ENCODE peak calls at places on chromosomes 7 and 10, in four cellular contexts. R is NCI-H774, U is heart left ventricle, M is NCI-H1694 treated with DMSO at 0.1 percent for 48 hours. K is an unnamed sample.

GRCh38 chr7:134449596-134450194 is 9.2 kb downstream of the AKR1B1 start:
- DNase-seq in R (peak), U (no peak), M (no peak), K (no peak)

GRCh38 chr10:58508316-58508715 is 4.4 kb upstream of the BICC1 start:
- DNase-seq in R (no peak), U (no peak), M (no peak), K (peak)

GRCh38 chr7:19353158-19353557 is 207.9 kb upstream of the FERD3L start:
- DNase-seq in R (no peak), U (no peak), M (no peak), K (no peak)

GRCh38 chr7:479115-479947 is 40.3 kb downstream of the PDGFA start:
- DNase-seq in R (no peak), U (no peak), M (peak), K (no peak)

GRCh38 chr10:97849491-97850402 is at the start of gene GOLGA7B:
- DNase-seq in R (peak), U (no peak), M (no peak), K (no peak)

GRCh38 chr10:8437896-8438295 is 383.4 kb downstream of the GATA3 start:
- DNase-seq in R (no peak), U (no peak), M (no peak), K (no peak)

GRCh38 chr10:113518816-113519591 is 33.8 kb upstream of the HABP2 start:
- DNase-seq in R (no peak), U (no peak), M (no peak), K (no peak)

GRCh38 chr7:122291189-122291588 is 13.4 kb downstream of the FEZF1 start:
- DNase-seq in R (no peak), U (no peak), M (no peak), K (no peak)

GRCh38 chr7:156949541-156950380 is at the start of gene NOM1:
- DNase-seq in R (peak), U (peak), M (peak), K (peak)

GRCh38 chr7:21642422-21642821 is 99.6 kb downstream of the DNAH11 start:
- DNase-seq in R (no peak), U (no peak), M (no peak), K (no peak)

GRCh38 chr7:7924303-7924702 is 44.3 kb upstream of the GLCCI1 start:
- DNase-seq in R (no peak), U (no peak), M (no peak), K (no peak)

GRCh38 chr7:129434846-129435318 is 650 bp downstream of the STRIP2 start:
- DNase-seq in R (no peak), U (no peak), M (no peak), K (no peak)

GRCh38 chr10:13294156-13294555 is 5.7 kb downstream of the PHYH start:
- DNase-seq in R (no peak), U (no peak), M (no peak), K (no peak)

GRCh38 chr7:67033251-67033650 is 36.6 kb downstream of the TYW1 start:
- DNase-seq in R (no peak), U (no peak), M (no peak), K (no peak)

GRCh38 chr7:140656548-140657515 is 15.9 kb upstream of the ADCK2 start:
- DNase-seq in R (peak), U (peak), M (no peak), K (no peak)

GRCh38 chr10:93456480-93456879 is 25.7 kb downstream of the MYOF start:
- DNase-seq in R (no peak), U (no peak), M (no peak), K (no peak)

GRCh38 chr7:620052-620451 is 100.4 kb upstream of the PDGFA start:
- DNase-seq in R (no peak), U (no peak), M (no peak), K (no peak)

GRCh38 chr10:28566458-28566857 is 33.5 kb downstream of the WAC start:
- DNase-seq in R (no peak), U (no peak), M (no peak), K (no peak)

GRCh38 chr7:151812967-151813366 is 63.9 kb downstream of the PRKAG2 start:
- DNase-seq in R (no peak), U (peak), M (no peak), K (no peak)

GRCh38 chr10:99938563-99938962 is 71.2 kb downstream of the DNMBP start:
- DNase-seq in R (no peak), U (no peak), M (no peak), K (no peak)

GRCh38 chr10:125399289-125399688 is 238.9 kb upstream of the CTBP2 start:
- DNase-seq in R (no peak), U (no peak), M (no peak), K (no peak)

GRCh38 chr10:110803830-110804338 is 67.8 kb upstream of the PDCD4 start:
- DNase-seq in R (no peak), U (no peak), M (peak), K (no peak)

GRCh38 chr10:62178568-62178967 is 90.1 kb downstream of the RTKN2 start:
- DNase-seq in R (no peak), U (no peak), M (no peak), K (no peak)

GRCh38 chr10:27285093-27285492 is 44.5 kb upstream of the ACBD5 start:
- DNase-seq in R (no peak), U (no peak), M (no peak), K (no peak)